ENCODE peak calls at places on chromosome 7, in seven cellular contexts. One of them, this sample, is unnamed.

GRCh38 chr7:131829911-131830310 is 273.5 kb upstream of the PODXL start:
- DNase-seq in transverse colon: no peak
- DNase-seq in colonic mucosa: no peak
- DNase-seq in SJSA1: no peak
- DNase-seq in HCT116: no peak
- DNase-seq in left ventricle myocardium inferior: peak; percentile 16
- DNase-seq in heart right ventricle: no peak
- DNase-seq in this sample: peak; percentile 42

GRCh38 chr7:99798972-99799371 is 15.0 kb upstream of the CYP3A4 start:
- DNase-seq in HCT116: no peak
- DNase-seq in heart right ventricle: no peak
- DNase-seq in SJSA1: no peak
- DNase-seq in transverse colon: no peak
- DNase-seq in left ventricle myocardium inferior: no peak
- DNase-seq in colonic mucosa: no peak
- DNase-seq in this sample: no peak

GRCh38 chr7:70646551-70647248 is 485.2 kb upstream of the GALNT17 start:
- DNase-seq in HCT116: no peak
- DNase-seq in SJSA1: no peak
- DNase-seq in colonic mucosa: no peak
- DNase-seq in left ventricle myocardium inferior: no peak
- DNase-seq in transverse colon: no peak
- DNase-seq in heart right ventricle: no peak
- DNase-seq in this sample: no peak

GRCh38 chr7:107778283-107778682 is 24.7 kb downstream of the SLC26A3 start:
- DNase-seq in SJSA1: no peak
- DNase-seq in HCT116: no peak
- DNase-seq in heart right ventricle: no peak
- DNase-seq in left ventricle myocardium inferior: no peak
- DNase-seq in colonic mucosa: no peak
- DNase-seq in transverse colon: no peak
- DNase-seq in this sample: no peak

GRCh38 chr7:77759294-77759889 is 38.8 kb downstream of the TMEM60 start:
- DNase-seq in heart right ventricle: peak; percentile 73
- DNase-seq in HCT116: peak; percentile 57
- DNase-seq in colonic mucosa: peak; percentile 85
- DNase-seq in transverse colon: peak; percentile 66
- DNase-seq in SJSA1: peak; percentile 55
- DNase-seq in left ventricle myocardium inferior: no peak
- DNase-seq in this sample: peak; percentile 84

GRCh38 chr7:88254721-88255120 is 34.9 kb upstream of the SRI start:
- DNase-seq in left ventricle myocardium inferior: no peak
- DNase-seq in colonic mucosa: no peak
- DNase-seq in heart right ventricle: no peak
- DNase-seq in transverse colon: no peak
- DNase-seq in HCT116: peak; percentile 36
- DNase-seq in SJSA1: no peak
- DNase-seq in this sample: no peak

GRCh38 chr7:73557397-73558257 is at the start of gene BCL7B:
- DNase-seq in heart right ventricle: peak; percentile 55
- DNase-seq in left ventricle myocardium inferior: peak; percentile 65
- DNase-seq in colonic mucosa: peak; percentile 79
- DNase-seq in SJSA1: peak; percentile 61
- DNase-seq in HCT116: peak; percentile 32
- DNase-seq in transverse colon: peak; percentile 80
- DNase-seq in this sample: peak; percentile 76

GRCh38 chr7:66178258-66178657 is 26.9 kb upstream of the TPST1 start:
- DNase-seq in colonic mucosa: no peak
- DNase-seq in left ventricle myocardium inferior: no peak
- DNase-seq in transverse colon: no peak
- DNase-seq in HCT116: no peak
- DNase-seq in SJSA1: no peak
- DNase-seq in heart right ventricle: no peak
- DNase-seq in this sample: no peak

GRCh38 chr7:8455426-8455825 is 22.0 kb downstream of the NXPH1 start:
- DNase-seq in HCT116: no peak
- DNase-seq in colonic mucosa: no peak
- DNase-seq in left ventricle myocardium inferior: no peak
- DNase-seq in SJSA1: no peak
- DNase-seq in heart right ventricle: no peak
- DNase-seq in transverse colon: no peak
- DNase-seq in this sample: no peak

GRCh38 chr7:134720091-134720935 is 59.1 kb upstream of the CALD1 start:
- DNase-seq in colonic mucosa: no peak
- DNase-seq in HCT116: no peak
- DNase-seq in SJSA1: no peak
- DNase-seq in heart right ventricle: no peak
- DNase-seq in transverse colon: no peak
- DNase-seq in left ventricle myocardium inferior: no peak
- DNase-seq in this sample: no peak

GRCh38 chr7:38628630-38629385 is 2.4 kb downstream of the AMPH start:
- DNase-seq in transverse colon: no peak
- DNase-seq in heart right ventricle: no peak
- DNase-seq in left ventricle myocardium inferior: no peak
- DNase-seq in SJSA1: no peak
- DNase-seq in colonic mucosa: no peak
- DNase-seq in HCT116: no peak
- DNase-seq in this sample: no peak

GRCh38 chr7:143289421-143289820 is 1.3 kb downstream of the CASP2 start:
- DNase-seq in heart right ventricle: no peak
- DNase-seq in colonic mucosa: no peak
- DNase-seq in SJSA1: no peak
- DNase-seq in transverse colon: no peak
- DNase-seq in HCT116: no peak
- DNase-seq in left ventricle myocardium inferior: no peak
- DNase-seq in this sample: no peak

GRCh38 chr7:91719008-91719407 is 161.5 kb downstream of the MTERF1 start:
- DNase-seq in heart right ventricle: no peak
- DNase-seq in left ventricle myocardium inferior: no peak
- DNase-seq in SJSA1: no peak
- DNase-seq in HCT116: no peak
- DNase-seq in colonic mucosa: no peak
- DNase-seq in transverse colon: no peak
- DNase-seq in this sample: no peak

GRCh38 chr7:158355456-158356065 is 232.1 kb downstream of the PTPRN2 start:
- DNase-seq in colonic mucosa: peak; percentile 17
- DNase-seq in HCT116: peak; percentile 4
- DNase-seq in left ventricle myocardium inferior: no peak
- DNase-seq in heart right ventricle: no peak
- DNase-seq in SJSA1: peak; percentile 30
- DNase-seq in transverse colon: no peak
- DNase-seq in this sample: peak; percentile 20

GRCh38 chr7:113799896-113800295 is 118.9 kb downstream of the PPP1R3A start:
- DNase-seq in colonic mucosa: no peak
- DNase-seq in SJSA1: no peak
- DNase-seq in heart right ventricle: no peak
- DNase-seq in transverse colon: no peak
- DNase-seq in left ventricle myocardium inferior: no peak
- DNase-seq in HCT116: no peak
- DNase-seq in this sample: no peak

GRCh38 chr7:100604976-100605911 is 3.1 kb downstream of the PCOLCE start:
- DNase-seq in SJSA1: no peak
- DNase-seq in colonic mucosa: peak; percentile 68
- DNase-seq in HCT116: no peak
- DNase-seq in transverse colon: peak; percentile 70
- DNase-seq in left ventricle myocardium inferior: peak; percentile 60
- DNase-seq in heart right ventricle: peak; percentile 42
- DNase-seq in this sample: no peak

GRCh38 chr7:156090988-156091387 is 278.7 kb upstream of the SHH start:
- DNase-seq in heart right ventricle: no peak
- DNase-seq in HCT116: no peak
- DNase-seq in colonic mucosa: no peak
- DNase-seq in transverse colon: no peak
- DNase-seq in left ventricle myocardium inferior: no peak
- DNase-seq in SJSA1: no peak
- DNase-seq in this sample: no peak

GRCh38 chr7:101486764-101487458 is 124.2 kb downstream of the COL26A1 start:
- DNase-seq in HCT116: no peak
- DNase-seq in transverse colon: no peak
- DNase-seq in left ventricle myocardium inferior: no peak
- DNase-seq in heart right ventricle: no peak
- DNase-seq in colonic mucosa: no peak
- DNase-seq in SJSA1: no peak
- DNase-seq in this sample: no peak

GRCh38 chr7:128783143-128783799 is 7.7 kb upstream of the OPN1SW start:
- DNase-seq in heart right ventricle: peak; percentile 80
- DNase-seq in transverse colon: peak; percentile 49
- DNase-seq in left ventricle myocardium inferior: peak; percentile 86
- DNase-seq in SJSA1: peak; percentile 79
- DNase-seq in HCT116: peak; percentile 8
- DNase-seq in colonic mucosa: peak; percentile 51
- DNase-seq in this sample: peak; percentile 83

GRCh38 chr7:98551541-98552273 is 65.4 kb upstream of the NPTX2 start:
- DNase-seq in HCT116: no peak
- DNase-seq in SJSA1: no peak
- DNase-seq in colonic mucosa: peak; percentile 21
- DNase-seq in transverse colon: peak; percentile 54
- DNase-seq in left ventricle myocardium inferior: no peak
- DNase-seq in heart right ventricle: no peak
- DNase-seq in this sample: no peak

GRCh38 chr7:99576251-99576650 is 17.8 kb downstream of the ZNF655 start:
- DNase-seq in heart right ventricle: no peak
- DNase-seq in left ventricle myocardium inferior: no peak
- DNase-seq in HCT116: no peak
- DNase-seq in colonic mucosa: no peak
- DNase-seq in transverse colon: no peak
- DNase-seq in SJSA1: no peak
- DNase-seq in this sample: no peak

GRCh38 chr7:98357751-98358161 is 43.1 kb downstream of the BAIAP2L1 start:
- DNase-seq in heart right ventricle: no peak
- DNase-seq in HCT116: no peak
- DNase-seq in SJSA1: no peak
- DNase-seq in transverse colon: peak; percentile 40
- DNase-seq in left ventricle myocardium inferior: no peak
- DNase-seq in colonic mucosa: no peak
- DNase-seq in this sample: peak; percentile 38

GRCh38 chr7:99860281-99861127 is 16.3 kb downstream of the OR2AE1 start:
- DNase-seq in HCT116: no peak
- DNase-seq in transverse colon: no peak
- DNase-seq in colonic mucosa: no peak
- DNase-seq in left ventricle myocardium inferior: no peak
- DNase-seq in heart right ventricle: no peak
- DNase-seq in SJSA1: no peak
- DNase-seq in this sample: no peak

GRCh38 chr7:87341441-87341840 is 4.0 kb upstream of the CROT start:
- DNase-seq in left ventricle myocardium inferior: no peak
- DNase-seq in transverse colon: no peak
- DNase-seq in SJSA1: no peak
- DNase-seq in HCT116: no peak
- DNase-seq in colonic mucosa: no peak
- DNase-seq in heart right ventricle: no peak
- DNase-seq in this sample: no peak

GRCh38 chr7:29315302-29316270 is 121.0 kb downstream of the CHN2 start:
- DNase-seq in SJSA1: no peak
- DNase-seq in transverse colon: no peak
- DNase-seq in left ventricle myocardium inferior: no peak
- DNase-seq in heart right ventricle: no peak
- DNase-seq in HCT116: no peak
- DNase-seq in colonic mucosa: no peak
- DNase-seq in this sample: no peak

GRCh38 chr7:30472771-30473392 is 5.7 kb downstream of the NOD1 start:
- DNase-seq in SJSA1: no peak
- DNase-seq in heart right ventricle: no peak
- DNase-seq in left ventricle myocardium inferior: no peak
- DNase-seq in colonic mucosa: no peak
- DNase-seq in transverse colon: no peak
- DNase-seq in HCT116: no peak
- DNase-seq in this sample: no peak

GRCh38 chr7:29471444-29472138 is 92.0 kb upstream of the PRR15 start:
- DNase-seq in HCT116: no peak
- DNase-seq in SJSA1: no peak
- DNase-seq in transverse colon: peak; percentile 77
- DNase-seq in left ventricle myocardium inferior: no peak
- DNase-seq in colonic mucosa: peak; percentile 77
- DNase-seq in heart right ventricle: no peak
- DNase-seq in this sample: no peak

GRCh38 chr7:147023390-147023914 is 906.9 kb downstream of the CNTNAP2 start:
- DNase-seq in left ventricle myocardium inferior: no peak
- DNase-seq in HCT116: no peak
- DNase-seq in transverse colon: no peak
- DNase-seq in SJSA1: no peak
- DNase-seq in colonic mucosa: no peak
- DNase-seq in heart right ventricle: no peak
- DNase-seq in this sample: no peak

GRCh38 chr7:130544356-130544755 is 52.5 kb downstream of the MEST start:
- DNase-seq in left ventricle myocardium inferior: no peak
- DNase-seq in colonic mucosa: no peak
- DNase-seq in SJSA1: no peak
- DNase-seq in HCT116: no peak
- DNase-seq in heart right ventricle: no peak
- DNase-seq in transverse colon: no peak
- DNase-seq in this sample: no peak

GRCh38 chr7:130543611-130544010 is 51.7 kb downstream of the MEST start:
- DNase-seq in SJSA1: no peak
- DNase-seq in colonic mucosa: no peak
- DNase-seq in HCT116: no peak
- DNase-seq in left ventricle myocardium inferior: no peak
- DNase-seq in heart right ventricle: no peak
- DNase-seq in transverse colon: no peak
- DNase-seq in this sample: no peak
- H3K4me3 ChIP-seq in SJSA1: no peak overlapping the region
- H3K4me3 ChIP-seq in colonic mucosa: no peak overlapping the region
- H3K4me3 ChIP-seq in HCT116: no peak overlapping the region
- H3K4me3 ChIP-seq in left ventricle myocardium inferior: no peak overlapping the region
- H3K4me3 ChIP-seq in heart right ventricle: no peak overlapping the region
- H3K4me3 ChIP-seq in transverse colon: no peak overlapping the region
- H3K4me3 ChIP-seq in this sample: no peak overlapping the region

GRCh38 chr7:84336741-84337140 is 142.2 kb upstream of the SEMA3A start:
- DNase-seq in HCT116: no peak
- DNase-seq in SJSA1: no peak
- DNase-seq in heart right ventricle: no peak
- DNase-seq in left ventricle myocardium inferior: no peak
- DNase-seq in transverse colon: no peak
- DNase-seq in colonic mucosa: no peak
- DNase-seq in this sample: no peak
- H3K4me3 ChIP-seq in HCT116: no peak overlapping the region
- H3K4me3 ChIP-seq in SJSA1: no peak overlapping the region
- H3K4me3 ChIP-seq in heart right ventricle: no peak overlapping the region
- H3K4me3 ChIP-seq in left ventricle myocardium inferior: no peak overlapping the region
- H3K4me3 ChIP-seq in transverse colon: no peak overlapping the region
- H3K4me3 ChIP-seq in colonic mucosa: no peak overlapping the region
- H3K4me3 ChIP-seq in this sample: no peak overlapping the region

GRCh38 chr7:138979226-138979979 is 1.8 kb downstream of the KIAA1549 start:
- DNase-seq in colonic mucosa: no peak
- DNase-seq in SJSA1: no peak
- DNase-seq in transverse colon: no peak
- DNase-seq in heart right ventricle: no peak
- DNase-seq in left ventricle myocardium inferior: no peak
- DNase-seq in HCT116: peak; percentile 10
- DNase-seq in this sample: no peak
- H3K4me3 ChIP-seq in colonic mucosa: no peak overlapping the region
- H3K4me3 ChIP-seq in SJSA1: no peak overlapping the region
- H3K4me3 ChIP-seq in transverse colon: no peak overlapping the region
- H3K4me3 ChIP-seq in heart right ventricle: no peak overlapping the region
- H3K4me3 ChIP-seq in left ventricle myocardium inferior: peak overlapping the region; percentile 77
- H3K4me3 ChIP-seq in HCT116: no peak overlapping the region
- H3K4me3 ChIP-seq in this sample: no peak overlapping the region

DNA sequence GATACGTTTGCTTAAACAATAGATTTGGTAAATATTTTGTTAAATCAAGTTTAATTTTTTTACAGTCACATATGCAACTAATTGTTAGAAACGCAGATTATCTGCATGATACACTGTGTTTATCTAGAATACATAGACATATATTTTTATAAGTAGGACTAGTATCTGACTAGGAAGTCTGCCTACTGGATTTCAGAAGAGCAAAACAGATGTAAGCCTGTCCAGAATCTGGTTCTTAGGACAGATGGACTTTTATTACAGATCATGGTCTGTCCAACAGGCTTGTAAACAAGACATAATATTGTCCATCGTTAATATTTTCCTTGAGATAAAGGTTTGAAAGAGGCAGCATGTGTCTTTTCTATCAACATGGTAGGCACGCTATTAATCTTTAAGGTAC is 5.1 kb downstream of the AGMO start:
- DNase-seq in left ventricle myocardium inferior: no peak
- DNase-seq in heart right ventricle: no peak
- DNase-seq in colonic mucosa: no peak
- DNase-seq in HCT116: no peak
- DNase-seq in transverse colon: no peak
- DNase-seq in SJSA1: no peak
- DNase-seq in this sample: no peak
- H3K4me3 ChIP-seq in left ventricle myocardium inferior: peak overlapping the region; percentile 54
- H3K4me3 ChIP-seq in heart right ventricle: peak overlapping the region; percentile 4
- H3K4me3 ChIP-seq in colonic mucosa: no peak overlapping the region
- H3K4me3 ChIP-seq in HCT116: no peak overlapping the region
- H3K4me3 ChIP-seq in transverse colon: no peak overlapping the region
- H3K4me3 ChIP-seq in SJSA1: no peak overlapping the region
- H3K4me3 ChIP-seq in this sample: no peak overlapping the region